ENCODE peak calls at places on chromosome 22, in nine cellular contexts. P is stimulated activated CD4-positive, alpha-beta T cell treated with anti-CD3 and anti-CD28 coated beads, Interleukin-15, amount 100 ng/mL, for 48 hours; O is stimulated activated CD8-positive, alpha-beta memory T cell treated with anti-CD3 and anti-CD28 coated beads, Interleukin-15, amount 100 ng/mL, for 4 hours; G is endothelial cell; Y is Calu3; Q is stimulated activated effector memory CD8-positive, alpha-beta T cell treated with anti-CD3 and anti-CD28 coated beads, Interleukin-12 subunit alpha, Interleukin-12 subunit beta, amount 100 ng/mL, for 72 hours; B is nucleus accumbens; X is effector memory CD8-positive, alpha-beta T cell; U is H54. M is an unnamed sample.

GRCh38 chr22:37204045-37204655 is 8.1 kb downstream of the SSTR3 start:
- DNase-seq in P (no peak), O (no peak), G (no peak), Y (no peak), Q (no peak), B (no peak), X (no peak), U (no peak), M (no peak)

GRCh38 chr22:22024440-22024839 is 41.9 kb upstream of the TOP3B start:
- DNase-seq in P (no peak), O (no peak), G (no peak), Y (no peak), Q (no peak), B (no peak), X (no peak), U (no peak), M (no peak)

GRCh38 chr22:40153705-40154104 is 24.0 kb upstream of the TNRC6B start:
- DNase-seq in P (no peak), O (no peak), G (no peak), Y (no peak), Q (no peak), B (no peak), X (no peak), U (no peak), M (no peak)

GRCh38 chr22:35505394-35506258 is 35.0 kb upstream of the RASD2 start:
- DNase-seq in P (no peak), O (no peak), G (no peak), Y (no peak), Q (no peak), B (no peak), X (no peak), U (no peak), M (no peak)

GRCh38 chr22:20237480-20238440 is 30.4 kb downstream of the RTN4R start:
- DNase-seq in P (no peak), O (no peak), G (no peak), Y (no peak), Q (peak; percentile 59), B (no peak), X (peak; percentile 51), U (no peak), M (no peak)

GRCh38 chr22:17941501-17942406 is 82.6 kb downstream of the MICAL3 start:
- DNase-seq in P (no peak), O (no peak), G (no peak), Y (no peak), Q (no peak), B (no peak), X (no peak), U (no peak), M (no peak)

GRCh38 chr22:24200616-24201212 is 19.4 kb downstream of the SUSD2 start:
- DNase-seq in P (no peak), O (no peak), G (no peak), Y (peak; percentile 73), Q (no peak), B (no peak), X (no peak), U (no peak), M (peak; percentile 66)

GRCh38 chr22:49765091-49765771 is 62.4 kb downstream of the BRD1 start:
- DNase-seq in P (no peak), O (no peak), G (no peak), Y (no peak), Q (no peak), B (no peak), X (no peak), U (no peak), M (no peak)

GRCh38 chr22:43081968-43082367 is 7.2 kb downstream of the TTLL1 start:
- DNase-seq in P (no peak), O (no peak), G (no peak), Y (no peak), Q (no peak), B (no peak), X (no peak), U (no peak), M (no peak)

GRCh38 chr22:24486501-24486921 is 8.6 kb upstream of the UPB1 start:
- DNase-seq in P (peak; percentile 18), O (no peak), G (no peak), Y (no peak), Q (peak; percentile 70), B (no peak), X (no peak), U (peak; percentile 61), M (peak; percentile 73)

GRCh38 chr22:46025225-46025972 is 48.4 kb upstream of the WNT7B start:
- DNase-seq in P (no peak), O (no peak), G (no peak), Y (no peak), Q (no peak), B (no peak), X (no peak), U (no peak), M (no peak)

GRCh38 chr22:41504397-41504796 is 35.5 kb downstream of the ACO2 start:
- DNase-seq in P (no peak), O (no peak), G (no peak), Y (no peak), Q (no peak), B (no peak), X (no peak), U (no peak), M (no peak)

GRCh38 chr22:49930596-49931412 is 12.4 kb downstream of the CRELD2 start:
- DNase-seq in P (peak; percentile 43), O (no peak), G (peak; percentile 70), Y (peak; percentile 91), Q (peak; percentile 67), B (peak; percentile 50), X (no peak), U (no peak), M (peak; percentile 90)

GRCh38 chr22:49364398-49364797 is 463.3 kb downstream of the BRD1 start:
- DNase-seq in P (no peak), O (no peak), G (no peak), Y (no peak), Q (no peak), B (no peak), X (no peak), U (no peak), M (no peak)

GRCh38 chr22:44019846-44020245 is 4.3 kb upstream of the PARVB start:
- DNase-seq in P (no peak), O (no peak), G (no peak), Y (no peak), Q (no peak), B (no peak), X (no peak), U (no peak), M (no peak)

GRCh38 chr22:46641829-46642266 is 21.7 kb downstream of the GRAMD4 start:
- DNase-seq in P (no peak), O (no peak), G (no peak), Y (no peak), Q (no peak), B (no peak), X (no peak), U (no peak), M (no peak)

GRCh38 chr22:30918761-30919160 is 49.8 kb downstream of the MORC2 start:
- DNase-seq in P (no peak), O (no peak), G (no peak), Y (no peak), Q (no peak), B (no peak), X (no peak), U (no peak), M (no peak)

GRCh38 chr22:46240073-46240472 is 10.0 kb downstream of the CDPF1 start:
- DNase-seq in P (no peak), O (no peak), G (no peak), Y (no peak), Q (no peak), B (no peak), X (no peak), U (no peak), M (no peak)

GRCh38 chr22:44571566-44572413 is 73.8 kb upstream of the RTL6 start:
- DNase-seq in P (no peak), O (no peak), G (no peak), Y (no peak), Q (no peak), B (no peak), X (no peak), U (no peak), M (no peak)

GRCh38 chr22:28802595-28803087 is 2.3 kb upstream of the XBP1 start:
- DNase-seq in P (no peak), O (no peak), G (no peak), Y (no peak), Q (no peak), B (no peak), X (no peak), U (no peak), M (no peak)

GRCh38 chr22:19842386-19843106 is 12.1 kb downstream of the GNB1L start:
- DNase-seq in P (no peak), O (no peak), G (no peak), Y (no peak), Q (peak; percentile 43), B (no peak), X (no peak), U (no peak), M (no peak)

GRCh38 chr22:19120829-19121630 is 1.2 kb downstream of the DGCR2 start:
- DNase-seq in P (no peak), O (no peak), G (no peak), Y (peak; percentile 65), Q (no peak), B (no peak), X (no peak), U (peak; percentile 82), M (peak; percentile 94)

GRCh38 chr22:32587449-32587848 is 112.8 kb downstream of the FBXO7 start:
- DNase-seq in P (no peak), O (no peak), G (no peak), Y (no peak), Q (no peak), B (no peak), X (no peak), U (no peak), M (no peak)

GRCh38 chr22:33544707-33545106 is 375.6 kb downstream of the LARGE1 start:
- DNase-seq in P (no peak), O (no peak), G (no peak), Y (no peak), Q (no peak), B (no peak), X (no peak), U (peak; percentile 11), M (peak; percentile 51)

GRCh38 chr22:42820075-42820763 is 36.9 kb downstream of the ARFGAP3 start:
- DNase-seq in P (no peak), O (no peak), G (no peak), Y (no peak), Q (no peak), B (no peak), X (no peak), U (peak; percentile 28), M (peak; percentile 67)

GRCh38 chr22:24592846-24593809 is at the start of gene LRRC75B:
- DNase-seq in P (no peak), O (no peak), G (peak; percentile 83), Y (peak; percentile 84), Q (peak; percentile 75), B (peak; percentile 38), X (peak; percentile 13), U (peak; percentile 78), M (peak; percentile 84)

GRCh38 chr22:46143491-46144147 is 6.7 kb upstream of the PPARA start:
- DNase-seq in P (no peak), O (no peak), G (no peak), Y (no peak), Q (no peak), B (no peak), X (no peak), U (no peak), M (no peak)

GRCh38 chr22:32076726-32077550 is 33.9 kb downstream of the SLC5A1 start:
- DNase-seq in P (no peak), O (no peak), G (no peak), Y (no peak), Q (no peak), B (no peak), X (no peak), U (no peak), M (no peak)

GRCh38 chr22:45444168-45444567 is 30.7 kb downstream of the RIBC2 start:
- DNase-seq in P (no peak), O (no peak), G (no peak), Y (no peak), Q (no peak), B (no peak), X (no peak), U (no peak), M (no peak)

GRCh38 chr22:41094036-41094435 is 1.6 kb downstream of the EP300 start:
- DNase-seq in P (no peak), O (no peak), G (no peak), Y (no peak), Q (no peak), B (no peak), X (no peak), U (peak; percentile 19), M (peak; percentile 24)

GRCh38 chr22:24164823-24165379 is 16.4 kb upstream of the SUSD2 start:
- DNase-seq in P (no peak), O (no peak), G (no peak), Y (no peak), Q (no peak), B (no peak), X (no peak), U (no peak), M (no peak)